ENCODE peak calls at places on chromosomes 1 and 21, in four cellular contexts. M is K562, T is HepG2, C is H1. Q is an unnamed sample.

GRCh38 chr1:160256396-160257046 is 5.8 kb downstream of the DCAF8 start:
- DNase-seq in M (no peak), T (no peak), C (no peak), Q (no peak)

GRCh38 chr21:34639882-34640788 is 25.2 kb upstream of the RCAN1 start:
- DNase-seq in M (peak), T (no peak), C (no peak), Q (no peak)

GRCh38 chr1:18647681-18648214 is 17.1 kb downstream of the PAX7 start:
- DNase-seq in M (no peak), T (no peak), C (no peak), Q (no peak)

GRCh38 chr1:35637401-35637809 is 3.9 kb downstream of the PSMB2 start:
- DNase-seq in M (peak), T (peak), C (no peak), Q (peak)

GRCh38 chr1:2443285-2444137 is 31.1 kb upstream of the PEX10 start:
- DNase-seq in M (no peak), T (no peak), C (peak), Q (no peak)

GRCh38 chr1:46065405-46065804 is 67.0 kb downstream of the PIK3R3 start:
- DNase-seq in M (peak), T (no peak), C (no peak), Q (no peak)

GRCh38 chr1:61406467-61406866 is 318.5 kb downstream of the TM2D1 start:
- DNase-seq in M (no peak), T (no peak), C (no peak), Q (no peak)

GRCh38 chr1:232963366-232963765 is 13.0 kb downstream of the NTPCR start:
- DNase-seq in M (no peak), T (no peak), C (no peak), Q (no peak)

GRCh38 chr1:239293350-239294111 is 92.8 kb upstream of the CHRM3 start:
- DNase-seq in M (no peak), T (no peak), C (no peak), Q (no peak)

GRCh38 chr1:199029401-199029800 is 390.6 kb downstream of the PTPRC start:
- DNase-seq in M (no peak), T (no peak), C (no peak), Q (no peak)

GRCh38 chr21:43658769-43659135 is 536 bp downstream of the HSF2BP start:
- DNase-seq in M (no peak), T (no peak), C (no peak), Q (no peak)

GRCh38 chr1:244200596-244200995 is 149.5 kb downstream of the ZBTB18 start:
- DNase-seq in M (no peak), T (no peak), C (no peak), Q (no peak)

GRCh38 chr1:247177755-247178154 is 5.9 kb upstream of the ZNF124 start:
- DNase-seq in M (no peak), T (no peak), C (no peak), Q (no peak)

GRCh38 chr1:247173431-247173830 is 1.6 kb upstream of the ZNF124 start:
- DNase-seq in M (no peak), T (no peak), C (no peak), Q (no peak)

GRCh38 chr1:247180581-247180980 is 8.8 kb upstream of the ZNF124 start:
- DNase-seq in M (no peak), T (no peak), C (no peak), Q (no peak)

GRCh38 chr1:247172956-247173355 is 1.1 kb upstream of the ZNF124 start:
- DNase-seq in M (no peak), T (no peak), C (no peak), Q (no peak)

GRCh38 chr1:247175458-247175857 is 3.6 kb upstream of the ZNF124 start:
- DNase-seq in M (no peak), T (no peak), C (no peak), Q (no peak)
- TF ChIP-seq POLR2AphosphoS5 in M (no peak), T (no peak), C (no peak), Q (no peak)

DNA sequence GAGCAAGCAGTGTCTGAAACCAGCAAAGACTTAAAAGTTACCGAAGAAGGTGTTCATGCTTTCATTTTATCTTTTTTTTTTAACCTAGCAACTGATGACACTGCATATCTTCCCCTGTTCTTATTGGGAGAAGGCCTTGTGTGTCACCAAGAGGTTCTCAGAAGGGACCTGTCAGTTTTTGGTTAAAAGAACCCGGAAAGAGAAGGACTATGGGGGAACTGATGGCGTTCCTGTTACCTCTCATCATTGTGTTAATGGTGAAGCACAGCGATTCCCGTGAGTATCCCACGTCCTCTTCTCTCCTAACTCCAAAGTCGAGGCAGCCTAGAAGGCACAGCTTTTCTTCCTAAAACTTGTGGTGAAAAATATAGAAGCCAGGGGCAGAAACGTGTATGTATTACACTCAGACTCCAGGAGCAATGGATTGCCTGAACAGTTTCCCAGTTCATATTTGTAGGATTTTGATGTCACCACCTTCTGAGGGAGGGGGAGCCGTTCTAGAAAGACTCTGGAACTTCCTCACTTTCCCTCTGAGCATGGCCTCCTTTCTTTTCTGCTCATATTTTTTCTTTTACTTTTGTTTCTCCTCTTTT is at the start of gene MR1:
- DNase-seq in M (peak), T (peak), C (no peak), Q (peak)
- TF ChIP-seq TAF1 in M (no peak), T (no peak), C (no peak), Q (peak)

GRCh38 chr1:201985355-201985754 is 2.9 kb downstream of the RNPEP start:
- DNase-seq in M (no peak), T (no peak), C (no peak), Q (no peak)

GRCh38 chr1:201982923-201983805 is 716 bp downstream of the RNPEP start:
- DNase-seq in M (peak), T (peak), C (peak), Q (peak)

GRCh38 chr1:201984446-201984845 is 2.0 kb downstream of the RNPEP start:
- DNase-seq in M (no peak), T (no peak), C (no peak), Q (no peak)

DNA sequence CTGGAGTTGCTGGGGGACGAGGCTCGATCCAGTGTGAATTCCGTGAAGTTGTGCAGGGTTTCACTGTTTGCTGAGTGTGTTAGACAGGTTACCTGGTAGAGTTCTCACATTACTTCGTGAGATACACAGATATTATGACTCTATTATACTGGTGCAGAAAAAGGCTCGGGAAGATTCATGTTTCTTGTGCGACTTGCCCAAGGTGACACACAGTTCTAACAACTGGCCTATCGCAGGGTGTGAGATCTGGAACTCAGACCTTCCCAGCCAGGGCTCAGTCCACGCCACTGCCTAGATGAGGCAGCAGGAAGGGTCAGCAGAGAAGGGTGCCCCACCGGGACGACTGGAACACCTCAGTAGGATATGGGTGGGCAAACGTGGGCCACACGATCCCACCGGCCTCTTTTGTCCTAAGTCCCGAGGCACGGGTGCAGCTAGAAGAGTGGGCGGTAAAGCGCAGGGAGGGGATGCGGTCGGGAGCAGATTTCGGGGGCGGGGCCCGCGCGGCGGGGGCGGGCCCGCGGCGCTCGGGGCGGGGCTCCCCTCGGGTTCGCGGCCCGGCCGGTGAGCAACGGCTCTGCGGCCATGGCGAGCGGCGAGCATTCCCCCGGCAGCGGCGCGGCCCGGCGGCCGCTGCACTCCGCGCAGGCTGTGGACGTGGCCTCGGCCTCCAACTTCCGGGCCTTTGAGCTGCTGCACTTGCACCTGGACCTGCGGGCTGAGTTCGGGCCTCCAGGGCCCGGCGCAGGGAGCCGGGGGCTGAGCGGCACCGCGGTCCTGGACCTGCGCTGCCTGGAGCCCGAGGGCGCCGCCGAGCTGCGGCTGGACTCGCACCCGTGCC is at the start of gene RNPEP:
- DNase-seq in M (peak), T (peak), C (peak), Q (peak)
- TF ChIP-seq POLR2A in M (peak), T (peak), C (peak), Q (peak)

DNA sequence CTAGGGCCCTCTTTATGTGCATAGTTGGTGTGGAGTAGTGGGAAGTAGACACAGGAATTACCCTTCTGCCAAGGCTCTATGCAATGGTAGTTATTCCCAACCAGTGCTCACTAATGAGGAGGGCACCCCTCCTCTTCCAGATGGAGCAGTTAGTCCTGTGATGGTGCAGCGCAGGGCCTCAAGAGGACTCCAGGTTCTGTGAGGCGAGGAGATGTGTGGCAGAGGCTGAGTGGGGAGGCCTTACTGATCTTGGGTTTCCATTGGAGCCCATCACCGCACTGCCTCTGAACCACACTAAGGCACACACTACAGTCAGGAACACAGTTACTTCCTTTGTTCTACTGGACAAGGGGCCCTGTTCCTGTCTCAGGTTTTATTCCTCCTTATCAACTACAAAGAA is 122.5 kb upstream of the POU3F1 start:
- DNase-seq in M (no peak), T (no peak), C (no peak), Q (no peak)
- TF ChIP-seq POLR2AphosphoS5 in M (no peak), T (no peak), C (no peak), Q (no peak)

GRCh38 chr1:228854907-228855306 is 119.6 kb downstream of the RHOU start:
- DNase-seq in M (no peak), T (no peak), C (no peak), Q (no peak)
- TF ChIP-seq TAF1 in M (no peak), T (no peak), C (no peak), Q (no peak)

GRCh38 chr1:222618880-222619321 is 1.0 kb downstream of the MIA3 start:
- DNase-seq in M (peak), T (peak), C (peak), Q (no peak)

GRCh38 chr1:222620566-222620965 is 2.7 kb downstream of the MIA3 start:
- DNase-seq in M (no peak), T (no peak), C (no peak), Q (no peak)

GRCh38 chr1:222618001-222618879 is at the start of gene MIA3:
- DNase-seq in M (peak), T (peak), C (peak), Q (peak)

GRCh38 chr1:222616535-222616934 is 1.4 kb upstream of the MIA3 start:
- DNase-seq in M (no peak), T (peak), C (no peak), Q (no peak)

GRCh38 chr1:222617367-222617951 is 438 bp upstream of the MIA3 start:
- DNase-seq in M (peak), T (peak), C (peak), Q (peak)
- TF ChIP-seq POLR2A in M (no peak), T (peak), C (peak), Q (no peak)

Q was measured in GM12892.